ENCODE peak calls at places on chromosomes 2 and 18, in six cellular contexts. One of them, this sample, is unnamed.

GRCh38 chr2:111983478-111984212 is 71.4 kb upstream of the TMEM87B start:
- DNase-seq in WTC11: no peak
- DNase-seq in GM12864: no peak
- DNase-seq in BE2C: no peak
- DNase-seq in left lung: no peak
- DNase-seq in cardiac muscle cell: no peak
- DNase-seq in this sample: no peak

GRCh38 chr2:176083796-176084261 is at the start of gene EVX2:
- DNase-seq in WTC11: no peak
- DNase-seq in GM12864: no peak
- DNase-seq in BE2C: no peak
- DNase-seq in left lung: no peak
- DNase-seq in cardiac muscle cell: no peak
- DNase-seq in this sample: no peak

GRCh38 chr18:26089247-26090129 is 925 bp downstream of the SS18 start:
- DNase-seq in WTC11: no peak
- DNase-seq in GM12864: peak; percentile 16
- DNase-seq in BE2C: peak; percentile 5
- DNase-seq in left lung: no peak
- DNase-seq in cardiac muscle cell: peak; percentile 43
- DNase-seq in this sample: peak; percentile 52

GRCh38 chr2:215517391-215517790 is 81.5 kb upstream of the FN1 start:
- DNase-seq in WTC11: no peak
- DNase-seq in GM12864: no peak
- DNase-seq in BE2C: no peak
- DNase-seq in left lung: no peak
- DNase-seq in cardiac muscle cell: no peak
- DNase-seq in this sample: no peak

GRCh38 chr18:48340502-48340901 is 68.7 kb downstream of the ZBTB7C start:
- DNase-seq in WTC11: no peak
- DNase-seq in GM12864: no peak
- DNase-seq in BE2C: no peak
- DNase-seq in left lung: no peak
- DNase-seq in cardiac muscle cell: no peak
- DNase-seq in this sample: no peak

GRCh38 chr2:100865819-100866462 is 46.0 kb downstream of the NPAS2 start:
- DNase-seq in WTC11: no peak
- DNase-seq in GM12864: no peak
- DNase-seq in BE2C: no peak
- DNase-seq in left lung: no peak
- DNase-seq in cardiac muscle cell: peak; percentile 51
- DNase-seq in this sample: no peak

GRCh38 chr18:25244170-25244569 is 107.8 kb downstream of the ZNF521 start:
- DNase-seq in WTC11: no peak
- DNase-seq in GM12864: no peak
- DNase-seq in BE2C: no peak
- DNase-seq in left lung: no peak
- DNase-seq in cardiac muscle cell: no peak
- DNase-seq in this sample: no peak

GRCh38 chr2:210195066-210195852 is 24.1 kb upstream of the KANSL1L start:
- DNase-seq in WTC11: no peak
- DNase-seq in GM12864: no peak
- DNase-seq in BE2C: peak; percentile 29
- DNase-seq in left lung: no peak
- DNase-seq in cardiac muscle cell: peak; percentile 70
- DNase-seq in this sample: no peak

GRCh38 chr2:217856159-217856558 is 146.6 kb downstream of the TNS1 start:
- DNase-seq in WTC11: no peak
- DNase-seq in GM12864: no peak
- DNase-seq in BE2C: no peak
- DNase-seq in left lung: no peak
- DNase-seq in cardiac muscle cell: no peak
- DNase-seq in this sample: no peak

GRCh38 chr2:11140492-11140891 is 14.8 kb upstream of the SLC66A3 start:
- DNase-seq in WTC11: no peak
- DNase-seq in GM12864: no peak
- DNase-seq in BE2C: no peak
- DNase-seq in left lung: no peak
- DNase-seq in cardiac muscle cell: peak; percentile 6
- DNase-seq in this sample: no peak

GRCh38 chr2:100470182-100470581 is at the start of gene NMS:
- DNase-seq in WTC11: no peak
- DNase-seq in GM12864: no peak
- DNase-seq in BE2C: no peak
- DNase-seq in left lung: no peak
- DNase-seq in cardiac muscle cell: no peak
- DNase-seq in this sample: no peak

GRCh38 chr2:128270306-128271185 is 48.1 kb downstream of the HS6ST1 start:
- DNase-seq in WTC11: no peak
- DNase-seq in GM12864: no peak
- DNase-seq in BE2C: no peak
- DNase-seq in left lung: no peak
- DNase-seq in cardiac muscle cell: no peak
- DNase-seq in this sample: peak; percentile 44

GRCh38 chr2:231613655-231614558 is 21.2 kb downstream of the TEX44 start:
- DNase-seq in WTC11: peak; percentile 91
- DNase-seq in GM12864: peak; percentile 93
- DNase-seq in BE2C: peak; percentile 94
- DNase-seq in left lung: peak; percentile 82
- DNase-seq in cardiac muscle cell: peak; percentile 86
- DNase-seq in this sample: no peak
- TF ChIP-seq CTCF in WTC11: no peak
- TF ChIP-seq CTCF in GM12864: no peak
- TF ChIP-seq CTCF in BE2C: peak; percentile 10
- TF ChIP-seq CTCF in left lung: peak; percentile 17
- TF ChIP-seq CTCF in cardiac muscle cell: peak; percentile 18
- TF ChIP-seq CTCF in this sample: no peak

GRCh38 chr18:13612111-13612997 is 114.0 kb downstream of the FAM210A start:
- DNase-seq in WTC11: no peak
- DNase-seq in GM12864: peak; percentile 91
- DNase-seq in BE2C: peak; percentile 21
- DNase-seq in left lung: no peak
- DNase-seq in cardiac muscle cell: no peak
- DNase-seq in this sample: no peak

GRCh38 chr18:13610517-13610916 is 115.8 kb downstream of the FAM210A start:
- DNase-seq in WTC11: no peak
- DNase-seq in GM12864: no peak
- DNase-seq in BE2C: no peak
- DNase-seq in left lung: no peak
- DNase-seq in cardiac muscle cell: no peak
- DNase-seq in this sample: no peak

GRCh38 chr18:13613099-13613498 is 113.3 kb downstream of the FAM210A start:
- DNase-seq in WTC11: no peak
- DNase-seq in GM12864: no peak
- DNase-seq in BE2C: no peak
- DNase-seq in left lung: no peak
- DNase-seq in cardiac muscle cell: no peak
- DNase-seq in this sample: no peak

GRCh38 chr18:13611616-13612110 is 114.7 kb downstream of the FAM210A start:
- DNase-seq in WTC11: no peak
- DNase-seq in GM12864: no peak
- DNase-seq in BE2C: no peak
- DNase-seq in left lung: peak; percentile 54
- DNase-seq in cardiac muscle cell: peak; percentile 83
- DNase-seq in this sample: no peak

DNA sequence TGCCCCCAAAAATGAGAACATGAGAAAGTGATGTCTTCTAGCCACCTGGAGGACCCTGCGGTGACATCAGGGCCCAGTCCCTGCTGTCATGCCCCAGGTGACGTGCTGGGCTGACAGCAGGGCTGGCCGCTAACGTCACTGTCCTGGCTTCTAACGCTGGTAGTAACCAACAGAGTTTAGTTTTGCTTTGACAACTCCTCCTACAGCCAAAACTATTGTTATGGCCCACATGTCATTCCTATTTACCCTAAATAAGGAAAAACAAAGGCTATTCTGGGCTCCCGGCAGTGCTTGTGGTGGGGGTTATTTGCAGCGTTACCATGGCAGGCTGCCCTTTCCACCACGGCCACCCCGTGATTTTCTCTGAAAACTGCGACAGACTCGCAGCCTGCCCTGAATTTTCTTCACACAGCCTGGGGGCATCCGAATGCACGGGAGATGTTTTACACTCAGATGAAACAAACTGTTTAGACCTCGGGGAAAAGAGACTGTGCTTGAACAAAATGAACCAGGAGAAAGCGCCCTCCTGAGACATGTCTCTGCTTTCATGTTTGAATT is 115.2 kb downstream of the FAM210A start:
- DNase-seq in WTC11: no peak
- DNase-seq in GM12864: no peak
- DNase-seq in BE2C: no peak
- DNase-seq in left lung: no peak
- DNase-seq in cardiac muscle cell: peak; percentile 46
- DNase-seq in this sample: peak; percentile 69
- TF ChIP-seq CTCF in WTC11: no peak
- TF ChIP-seq CTCF in GM12864: no peak
- TF ChIP-seq CTCF in BE2C: no peak
- TF ChIP-seq CTCF in left lung: no peak
- TF ChIP-seq CTCF in cardiac muscle cell: no peak
- TF ChIP-seq CTCF in this sample: peak; percentile 9

GRCh38 chr2:74198461-74199274 is at the start of gene MTHFD2:
- DNase-seq in WTC11: peak; percentile 95
- DNase-seq in GM12864: no peak
- DNase-seq in BE2C: peak; percentile 90
- DNase-seq in left lung: peak; percentile 94
- DNase-seq in cardiac muscle cell: peak; percentile 99
- DNase-seq in this sample: peak; percentile 94
- TF ChIP-seq CTCF in WTC11: peak; percentile 80
- TF ChIP-seq CTCF in GM12864: peak; percentile 88
- TF ChIP-seq CTCF in BE2C: peak; percentile 60
- TF ChIP-seq CTCF in left lung: peak; percentile 61
- TF ChIP-seq CTCF in cardiac muscle cell: peak; percentile 76
- TF ChIP-seq CTCF in this sample: peak; percentile 92

DNA sequence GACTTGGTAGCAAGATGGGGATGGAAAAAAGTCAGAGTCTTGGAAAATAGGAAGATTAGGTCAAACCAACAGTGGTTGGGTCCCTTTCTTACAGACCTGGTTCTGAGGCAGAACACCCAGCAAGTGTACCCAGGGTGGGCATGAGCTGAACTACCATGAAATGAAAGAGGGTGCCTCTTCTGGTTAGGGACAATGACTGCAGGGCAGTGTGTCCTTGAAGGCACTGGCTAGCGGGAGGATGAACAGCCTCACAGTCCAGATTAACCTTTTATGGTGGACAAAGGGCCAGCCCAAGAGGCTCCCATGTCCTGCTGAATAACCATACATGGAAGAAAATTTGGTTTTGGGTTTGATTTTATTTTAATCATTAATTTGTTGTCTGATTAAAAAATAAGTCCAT is 61.8 kb upstream of the CCDC85A start:
- DNase-seq in WTC11: no peak
- DNase-seq in GM12864: no peak
- DNase-seq in BE2C: no peak
- DNase-seq in left lung: no peak
- DNase-seq in cardiac muscle cell: no peak
- DNase-seq in this sample: no peak
- TF ChIP-seq CTCF in WTC11: no peak
- TF ChIP-seq CTCF in GM12864: no peak
- TF ChIP-seq CTCF in BE2C: no peak
- TF ChIP-seq CTCF in left lung: no peak
- TF ChIP-seq CTCF in cardiac muscle cell: no peak
- TF ChIP-seq CTCF in this sample: no peak

DNA sequence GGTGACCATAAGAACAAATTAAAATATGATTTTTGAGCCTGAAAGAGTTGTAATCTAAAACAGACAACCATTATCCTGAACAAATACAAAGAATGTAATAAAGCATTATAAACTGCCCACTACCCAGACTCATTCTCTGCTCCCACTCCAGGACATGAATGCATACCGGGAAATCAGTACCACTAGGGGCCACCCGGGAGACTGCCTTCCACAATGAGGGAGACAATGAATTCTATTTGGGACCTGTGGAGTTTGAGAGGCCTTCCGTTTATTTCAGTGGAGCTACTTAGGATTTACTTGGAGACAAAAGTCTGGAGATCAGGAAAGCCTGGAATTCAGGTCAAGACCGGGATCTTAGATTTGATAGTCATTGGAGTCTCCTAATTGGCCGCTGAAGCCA is 50.0 kb downstream of the NAB1 start:
- DNase-seq in WTC11: peak; percentile 39
- DNase-seq in GM12864: no peak
- DNase-seq in BE2C: no peak
- DNase-seq in left lung: no peak
- DNase-seq in cardiac muscle cell: peak; percentile 44
- DNase-seq in this sample: no peak
- TF ChIP-seq CTCF in WTC11: no peak
- TF ChIP-seq CTCF in GM12864: no peak
- TF ChIP-seq CTCF in BE2C: peak; percentile 22
- TF ChIP-seq CTCF in left lung: peak; percentile 8
- TF ChIP-seq CTCF in cardiac muscle cell: peak; percentile 57
- TF ChIP-seq CTCF in this sample: no peak